ENCODE peak calls at places on chromosomes 13 and 19, in six cellular contexts. K is heart right ventricle, E is lower lobe of right lung, R is left ventricle myocardium inferior, U is endothelial cell of umbilical vein, J is cardiac muscle cell. Y is an unnamed sample. For H3K9me3, the result is how much of the 10 kb centered on the place peaks cover.

GRCh38 chr19:34504809-34505291 is 23.3 kb downstream of the WTIP start:
- DNase-seq in E (no peak), U (no peak), J (no peak), K (no peak), R (no peak), Y (no peak)

GRCh38 chr19:4305253-4305612 is 835 bp downstream of the FSD1 start:
- DNase-seq in J (no peak), E (no peak), R (no peak), K (no peak), U (no peak), Y (no peak)

GRCh38 chr19:2714531-2715269 is 6.5 kb downstream of the DIRAS1 start:
- DNase-seq in R (no peak), K (no peak), J (no peak), U (no peak), E (peak), Y (no peak)

GRCh38 chr19:46435009-46435408 is 6.3 kb upstream of the PNMA8C start:
- DNase-seq in J (no peak), R (no peak), U (no peak), E (no peak), K (no peak), Y (no peak)

GRCh38 chr13:106100261-106100919 is 435.1 kb downstream of the EFNB2 start:
- DNase-seq in R (no peak), K (peak), E (no peak), J (no peak), U (no peak), Y (no peak)

GRCh38 chr13:39381456-39381855 is 221.5 kb downstream of the LHFPL6 start:
- DNase-seq in K (no peak), J (no peak), U (no peak), R (no peak), E (no peak), Y (no peak)

GRCh38 chr13:112521073-112521685 is 66.8 kb downstream of the TUBGCP3 start:
- DNase-seq in E (no peak), J (no peak), R (no peak), K (no peak), U (no peak), Y (no peak)

GRCh38 chr13:112702341-112702982 is 12.6 kb downstream of the ATP11A start:
- DNase-seq in J (no peak), U (no peak), E (peak), R (no peak), K (no peak), Y (no peak)

GRCh38 chr19:4650159-4650558 is 10.8 kb downstream of the TNFAIP8L1 start:
- DNase-seq in K (no peak), U (no peak), E (no peak), R (no peak), J (no peak), Y (no peak)

GRCh38 chr19:41421973-41422372 is 5.2 kb downstream of the B3GNT8 start:
- DNase-seq in J (no peak), E (no peak), K (no peak), U (no peak), R (no peak), Y (no peak)

GRCh38 chr13:67075239-67075638 is 154.9 kb downstream of the PCDH9 start:
- DNase-seq in E (no peak), K (no peak), J (peak), U (peak), R (no peak), Y (no peak)
- TF ChIP-seq CTCF in E (no peak), K (peak), J (peak), U (no peak), R (peak), Y (peak)

DNA sequence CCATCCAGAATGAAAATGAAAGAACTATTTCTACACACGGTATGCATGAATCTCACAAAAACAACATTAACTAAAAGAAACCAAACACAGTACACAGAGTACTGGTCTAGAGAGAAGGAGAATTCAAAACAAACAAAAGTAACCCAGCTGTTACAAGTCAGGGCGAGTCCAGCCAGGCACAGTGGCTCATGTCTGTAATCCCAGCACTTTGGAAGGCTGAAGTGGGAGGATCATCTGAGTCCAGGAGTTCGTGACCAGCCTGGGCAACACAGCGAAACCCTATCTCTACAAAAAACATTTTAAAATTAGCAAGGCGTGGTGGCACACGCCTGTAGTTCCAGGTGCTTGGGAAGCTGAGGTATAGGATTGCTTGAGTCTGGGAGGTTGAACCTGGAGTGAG is 1.7 kb upstream of the PSMC4 start:
- DNase-seq in K (no peak), E (no peak), R (no peak), J (no peak), U (no peak), Y (no peak)
- H3K4me3 ChIP-seq in K (no peak), E (no peak), R (no peak), J (no peak), U (no peak), Y (no peak)

GRCh38 chr19:57212109-57212508 is 18.7 kb upstream of the AURKC start:
- DNase-seq in R (no peak), J (no peak), U (no peak), E (no peak), K (no peak), Y (no peak)

GRCh38 chr19:57210381-57210780 is 19.1 kb downstream of the ZNF264 start:
- DNase-seq in U (no peak), K (no peak), R (no peak), J (no peak), E (no peak), Y (no peak)
- H3K9me3 ChIP-seq in U (under half), K (under half), R (under half), J (under half), E (under half), Y (under half)

GRCh38 chr19:48516536-48516935 is 4.9 kb upstream of the LMTK3 start:
- DNase-seq in J (no peak), E (no peak), R (no peak), K (no peak), U (no peak), Y (no peak)
- TF ChIP-seq CTCF in J (no peak), E (no peak), R (no peak), K (no peak), U (no peak), Y (no peak)

DNA sequence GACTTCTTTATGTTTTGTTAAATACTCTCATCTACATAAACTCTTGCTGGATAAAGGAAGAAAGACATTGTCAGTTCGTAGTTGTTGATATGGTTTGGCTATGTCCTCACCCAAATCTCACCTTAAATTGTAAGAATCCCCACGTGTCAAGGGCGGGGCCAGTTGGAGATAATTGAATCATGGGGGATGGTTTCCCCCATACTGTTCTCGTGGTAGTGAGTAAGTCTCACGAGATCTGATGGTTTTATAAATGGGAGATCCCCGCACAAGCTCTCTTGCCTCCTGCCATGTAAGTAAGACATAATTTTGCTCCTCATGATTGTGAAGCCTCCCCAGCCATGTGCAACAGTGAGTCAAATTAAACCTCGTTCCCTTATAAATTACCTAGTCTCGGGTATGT is 3.6 kb downstream of the ADGRE1 start:
- DNase-seq in J (no peak), E (no peak), R (no peak), K (no peak), U (no peak), Y (no peak)
- H3K4me3 ChIP-seq in J (no peak), E (no peak), R (no peak), K (no peak), U (no peak), Y (no peak)

GRCh38 chr19:56683119-56683518 is 11.6 kb upstream of the ZNF835 start:
- DNase-seq in U (no peak), K (no peak), R (no peak), E (no peak), J (no peak), Y (no peak)

GRCh38 chr19:56681702-56682101 is 10.1 kb upstream of the ZNF835 start:
- DNase-seq in U (no peak), K (no peak), E (no peak), J (no peak), R (no peak), Y (no peak)

GRCh38 chr19:56678205-56678604 is 6.6 kb upstream of the ZNF835 start:
- DNase-seq in J (no peak), R (no peak), K (no peak), U (no peak), E (no peak), Y (no peak)
- H3K9me3 ChIP-seq in J (under half), R (under half), K (under half), U (under half), E (under half), Y (under half)

GRCh38 chr19:52570005-52570861 is at the start of gene ZNF701:
- DNase-seq in R (peak), K (peak), U (peak), E (peak), J (peak), Y (peak)
- TF ChIP-seq CTCF in R (peak), K (peak), U (peak), E (peak), J (peak), Y (peak)

GRCh38 chr19:17931532-17932191 is 1.2 kb upstream of the CCDC124 start:
- DNase-seq in E (peak), R (no peak), K (no peak), J (peak), U (peak), Y (no peak)
- H3K4me3 ChIP-seq in E (peak), R (peak), K (no peak), J (peak), U (no peak), Y (peak)

Y was measured in psoas muscle.